ENCODE peak calls at places on chromosomes 3 and 15, in seven cellular contexts. One of them, this sample, is unnamed.

GRCh38 chr15:68056097-68056865 is 2.2 kb downstream of the PIAS1 start:
- DNase-seq in neuronal stem cell: no peak
- DNase-seq in mesendoderm: no peak
- DNase-seq in IMR-90: no peak
- DNase-seq in H9: no peak
- DNase-seq in mesenchymal stem cell: no peak
- DNase-seq in H1: no peak
- DNase-seq in this sample: no peak

GRCh38 chr3:172305974-172306373 is 142.3 kb downstream of the GHSR start:
- DNase-seq in neuronal stem cell: no peak
- DNase-seq in mesendoderm: no peak
- DNase-seq in IMR-90: no peak
- DNase-seq in H9: no peak
- DNase-seq in mesenchymal stem cell: no peak
- DNase-seq in H1: no peak
- DNase-seq in this sample: no peak

GRCh38 chr15:72782274-72782992 is 1.1 kb downstream of the ADPGK start:
- DNase-seq in neuronal stem cell: no peak
- DNase-seq in mesendoderm: no peak
- DNase-seq in IMR-90: no peak
- DNase-seq in H9: no peak
- DNase-seq in mesenchymal stem cell: no peak
- DNase-seq in H1: no peak
- DNase-seq in this sample: no peak

GRCh38 chr15:26757156-26757555 is 15.7 kb downstream of the GABRB3 start:
- DNase-seq in neuronal stem cell: no peak
- DNase-seq in mesendoderm: no peak
- DNase-seq in IMR-90: no peak
- DNase-seq in H9: no peak
- DNase-seq in mesenchymal stem cell: no peak
- DNase-seq in H1: no peak
- DNase-seq in this sample: no peak

GRCh38 chr3:47323431-47324277 is 40.9 kb downstream of the KLHL18 start:
- DNase-seq in neuronal stem cell: no peak
- DNase-seq in mesendoderm: peak; percentile 50
- DNase-seq in IMR-90: peak; percentile 35
- DNase-seq in H9: peak; percentile 21
- DNase-seq in mesenchymal stem cell: no peak
- DNase-seq in H1: no peak
- DNase-seq in this sample: peak; percentile 70

GRCh38 chr15:29612096-29612495 is 210.2 kb downstream of the TJP1 start:
- DNase-seq in neuronal stem cell: no peak
- DNase-seq in mesendoderm: peak; percentile 92
- DNase-seq in IMR-90: peak; percentile 76
- DNase-seq in H9: peak; percentile 52
- DNase-seq in mesenchymal stem cell: peak; percentile 85
- DNase-seq in H1: peak; percentile 33
- DNase-seq in this sample: peak; percentile 97

GRCh38 chr3:162641869-162642350 is 1145.3 kb downstream of the OTOL1 start:
- DNase-seq in neuronal stem cell: no peak
- DNase-seq in mesendoderm: no peak
- DNase-seq in IMR-90: peak; percentile 4
- DNase-seq in H9: no peak
- DNase-seq in mesenchymal stem cell: no peak
- DNase-seq in H1: no peak
- DNase-seq in this sample: no peak

GRCh38 chr3:193130576-193130975 is 110.4 kb upstream of the PLAAT1 start:
- DNase-seq in neuronal stem cell: no peak
- DNase-seq in mesendoderm: no peak
- DNase-seq in IMR-90: no peak
- DNase-seq in H9: no peak
- DNase-seq in mesenchymal stem cell: no peak
- DNase-seq in H1: no peak
- DNase-seq in this sample: no peak

GRCh38 chr3:46665763-46666470 is 27.6 kb downstream of the ALS2CL start:
- DNase-seq in neuronal stem cell: no peak
- DNase-seq in mesendoderm: no peak
- DNase-seq in IMR-90: no peak
- DNase-seq in H9: peak; percentile 18
- DNase-seq in mesenchymal stem cell: no peak
- DNase-seq in H1: no peak
- DNase-seq in this sample: no peak

GRCh38 chr3:183312433-183312832 is 59.4 kb downstream of the B3GNT5 start:
- DNase-seq in neuronal stem cell: no peak
- DNase-seq in mesendoderm: no peak
- DNase-seq in IMR-90: no peak
- DNase-seq in H9: no peak
- DNase-seq in mesenchymal stem cell: no peak
- DNase-seq in H1: no peak
- DNase-seq in this sample: no peak

GRCh38 chr15:38260077-38260476 is 7.4 kb downstream of the SPRED1 start:
- DNase-seq in neuronal stem cell: no peak
- DNase-seq in mesendoderm: peak; percentile 93
- DNase-seq in IMR-90: peak; percentile 32
- DNase-seq in H9: no peak
- DNase-seq in mesenchymal stem cell: peak; percentile 40
- DNase-seq in H1: no peak
- DNase-seq in this sample: no peak

GRCh38 chr3:38585791-38586420 is 63.6 kb downstream of the SCN5A start:
- DNase-seq in neuronal stem cell: no peak
- DNase-seq in mesendoderm: no peak
- DNase-seq in IMR-90: no peak
- DNase-seq in H9: peak; percentile 15
- DNase-seq in mesenchymal stem cell: no peak
- DNase-seq in H1: no peak
- DNase-seq in this sample: no peak

GRCh38 chr3:45218578-45219390 is 7.3 kb downstream of the TMEM158 start:
- DNase-seq in neuronal stem cell: no peak
- DNase-seq in mesendoderm: no peak
- DNase-seq in IMR-90: peak; percentile 76
- DNase-seq in H9: no peak
- DNase-seq in mesenchymal stem cell: peak; percentile 72
- DNase-seq in H1: no peak
- DNase-seq in this sample: peak; percentile 95

GRCh38 chr3:93843981-93844380 is 129.7 kb downstream of the PROS1 start:
- DNase-seq in neuronal stem cell: no peak
- DNase-seq in mesendoderm: peak; percentile 43
- DNase-seq in IMR-90: peak; percentile 76
- DNase-seq in H9: no peak
- DNase-seq in mesenchymal stem cell: peak; percentile 76
- DNase-seq in H1: no peak
- DNase-seq in this sample: peak; percentile 57

GRCh38 chr3:14532691-14533456 is 7.3 kb downstream of the GRIP2 start:
- DNase-seq in neuronal stem cell: no peak
- DNase-seq in mesendoderm: peak; percentile 90
- DNase-seq in IMR-90: no peak
- DNase-seq in H9: peak; percentile 95
- DNase-seq in mesenchymal stem cell: no peak
- DNase-seq in H1: peak; percentile 77
- DNase-seq in this sample: no peak

GRCh38 chr3:11764931-11765363 is 81.7 kb downstream of the TAMM41 start:
- DNase-seq in neuronal stem cell: no peak
- DNase-seq in mesendoderm: no peak
- DNase-seq in IMR-90: peak; percentile 84
- DNase-seq in H9: no peak
- DNase-seq in mesenchymal stem cell: peak; percentile 65
- DNase-seq in H1: no peak
- DNase-seq in this sample: peak; percentile 88

GRCh38 chr15:39156166-39156565 is 424.7 kb upstream of the THBS1 start:
- DNase-seq in neuronal stem cell: no peak
- DNase-seq in mesendoderm: no peak
- DNase-seq in IMR-90: no peak
- DNase-seq in H9: no peak
- DNase-seq in mesenchymal stem cell: peak; percentile 59
- DNase-seq in H1: no peak
- DNase-seq in this sample: no peak

GRCh38 chr3:76651784-76652183 is 388.1 kb upstream of the ROBO2 start:
- DNase-seq in neuronal stem cell: no peak
- DNase-seq in mesendoderm: peak; percentile 78
- DNase-seq in IMR-90: peak; percentile 6
- DNase-seq in H9: no peak
- DNase-seq in mesenchymal stem cell: no peak
- DNase-seq in H1: no peak
- DNase-seq in this sample: no peak

GRCh38 chr15:45402955-45403892 is 24.9 kb upstream of the GATM start:
- DNase-seq in neuronal stem cell: peak; percentile 17
- DNase-seq in mesendoderm: peak; percentile 38
- DNase-seq in IMR-90: peak; percentile 59
- DNase-seq in H9: no peak
- DNase-seq in mesenchymal stem cell: peak; percentile 65
- DNase-seq in H1: no peak
- DNase-seq in this sample: peak; percentile 71

GRCh38 chr15:70294906-70295305 is 197.2 kb upstream of the TLE3 start:
- DNase-seq in neuronal stem cell: no peak
- DNase-seq in mesendoderm: no peak
- DNase-seq in IMR-90: no peak
- DNase-seq in H9: no peak
- DNase-seq in mesenchymal stem cell: no peak
- DNase-seq in H1: no peak
- DNase-seq in this sample: no peak

GRCh38 chr15:39886418-39886817 is 33.6 kb downstream of the GPR176 start:
- DNase-seq in neuronal stem cell: no peak
- DNase-seq in mesendoderm: peak; percentile 29
- DNase-seq in IMR-90: no peak
- DNase-seq in H9: no peak
- DNase-seq in mesenchymal stem cell: no peak
- DNase-seq in H1: no peak
- DNase-seq in this sample: no peak

DNA sequence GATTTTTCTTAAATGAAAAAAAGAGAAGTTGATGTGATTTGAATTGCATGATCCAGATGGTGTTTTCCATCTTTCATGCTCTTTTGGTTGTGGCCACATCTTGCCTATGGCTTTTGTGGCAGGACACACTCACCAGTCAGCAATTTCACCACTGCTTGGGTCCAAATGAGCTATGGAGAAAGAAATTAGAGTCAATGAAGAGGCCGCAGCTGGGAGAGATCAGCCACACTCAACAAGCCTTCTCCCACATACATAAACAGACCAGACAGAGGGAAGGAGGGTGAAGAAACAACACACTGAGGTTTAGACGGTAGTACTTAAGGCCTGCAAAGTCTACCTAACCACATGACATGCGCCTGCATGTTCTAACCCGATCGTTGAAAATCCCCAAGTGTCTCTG is 110.7 kb upstream of the CDIN1 start:
- DNase-seq in neuronal stem cell: no peak
- DNase-seq in mesendoderm: no peak
- DNase-seq in IMR-90: peak; percentile 100
- DNase-seq in H9: no peak
- DNase-seq in mesenchymal stem cell: peak; percentile 90
- DNase-seq in H1: no peak
- DNase-seq in this sample: no peak
- H3K18ac ChIP-seq in neuronal stem cell: no peak overlapping the region
- H3K18ac ChIP-seq in mesendoderm: no peak overlapping the region
- H3K18ac ChIP-seq in IMR-90: peak overlapping the region; percentile 40
- H3K18ac ChIP-seq in H9: no peak overlapping the region
- H3K18ac ChIP-seq in mesenchymal stem cell: peak overlapping the region; percentile 75
- H3K18ac ChIP-seq in H1: peak overlapping the region; percentile 4
- H3K18ac ChIP-seq in this sample: no peak overlapping the region

GRCh38 chr3:186532641-186533072 is 11.5 kb downstream of the CRYGS start:
- DNase-seq in neuronal stem cell: peak; percentile 88
- DNase-seq in mesendoderm: peak; percentile 49
- DNase-seq in IMR-90: no peak
- DNase-seq in H9: no peak
- DNase-seq in mesenchymal stem cell: no peak
- DNase-seq in H1: no peak
- DNase-seq in this sample: no peak
- H3K4me1 ChIP-seq in neuronal stem cell: peaks cover 27% of the 10 kb centered on the region
- H3K4me1 ChIP-seq in mesendoderm: peaks cover 2% of the 10 kb centered on the region
- H3K4me1 ChIP-seq in IMR-90: no peaks in the 10 kb centered on the region
- H3K4me1 ChIP-seq in H9: peaks cover 2% of the 10 kb centered on the region
- H3K4me1 ChIP-seq in mesenchymal stem cell: peaks cover 5% of the 10 kb centered on the region
- H3K4me1 ChIP-seq in H1: no peaks in the 10 kb centered on the region
- H3K4me1 ChIP-seq in this sample: no peaks in the 10 kb centered on the region

GRCh38 chr3:24232784-24233183 is 261.9 kb downstream of the THRB start:
- DNase-seq in neuronal stem cell: no peak
- DNase-seq in mesendoderm: no peak
- DNase-seq in IMR-90: no peak
- DNase-seq in H9: no peak
- DNase-seq in mesenchymal stem cell: no peak
- DNase-seq in H1: no peak
- DNase-seq in this sample: no peak
- H3K18ac ChIP-seq in neuronal stem cell: no peak overlapping the region
- H3K18ac ChIP-seq in mesendoderm: no peak overlapping the region
- H3K18ac ChIP-seq in IMR-90: no peak overlapping the region
- H3K18ac ChIP-seq in H9: no peak overlapping the region
- H3K18ac ChIP-seq in mesenchymal stem cell: no peak overlapping the region
- H3K18ac ChIP-seq in H1: no peak overlapping the region
- H3K18ac ChIP-seq in this sample: no peak overlapping the region

DNA sequence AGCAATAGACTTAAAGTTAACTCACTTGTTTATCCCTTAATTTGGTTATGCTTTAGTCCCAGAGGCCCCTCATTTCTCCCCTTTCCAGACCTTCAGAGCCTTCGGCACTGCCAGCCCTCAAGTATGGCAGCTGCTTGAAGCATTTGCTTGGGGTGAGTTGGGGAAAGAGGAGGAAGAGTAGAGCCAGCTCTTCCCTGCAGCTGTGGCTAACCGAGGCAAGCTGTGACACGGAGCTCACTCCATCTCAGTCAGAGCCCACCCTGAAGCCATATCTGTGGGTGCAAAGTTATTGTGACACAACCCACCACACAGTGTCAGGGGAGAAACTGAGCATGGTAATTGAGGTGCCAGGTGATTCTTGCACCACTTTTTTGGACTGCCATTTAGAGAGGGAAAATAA is 66.1 kb downstream of the FILIP1L start:
- DNase-seq in neuronal stem cell: no peak
- DNase-seq in mesendoderm: no peak
- DNase-seq in IMR-90: no peak
- DNase-seq in H9: no peak
- DNase-seq in mesenchymal stem cell: no peak
- DNase-seq in H1: no peak
- DNase-seq in this sample: no peak
- H3K4me1 ChIP-seq in neuronal stem cell: peaks cover 14% of the 10 kb centered on the region
- H3K4me1 ChIP-seq in mesendoderm: no peaks in the 10 kb centered on the region
- H3K4me1 ChIP-seq in IMR-90: peaks cover 11% of the 10 kb centered on the region
- H3K4me1 ChIP-seq in H9: peaks cover 2% of the 10 kb centered on the region
- H3K4me1 ChIP-seq in mesenchymal stem cell: peaks cover 7% of the 10 kb centered on the region
- H3K4me1 ChIP-seq in H1: no peaks in the 10 kb centered on the region
- H3K4me1 ChIP-seq in this sample: peaks cover 7% of the 10 kb centered on the region